ENCODE peak calls at places on chromosome 13, in nine cellular contexts. I is iris pigment epithelial cell, F is substantia nigra, A is SW480, L is amniotic stem cell, E is kidney glomerular epithelial cell, Y is NCI-H2029 treated with DMSO at 0.1 percent for 48 hours, M is hypothalamus, X is fibroblast of the aortic adventitia. S is an unnamed sample.

GRCh38 chr13:67568205-67568604 is 338.1 kb upstream of the PCDH9 start:
- DNase-seq in I (no peak), E (no peak), A (no peak), Y (no peak), F (no peak), X (no peak), L (no peak), M (no peak), S (no peak)

GRCh38 chr13:57629391-57629804 is 2.1 kb upstream of the PCDH17 start:
- DNase-seq in Y (no peak), M (peak; percentile 79), I (no peak), A (no peak), L (no peak), E (no peak), F (no peak), X (peak; percentile 3), S (no peak)

GRCh38 chr13:20270163-20270865 is 38.2 kb upstream of the GJB6 start:
- DNase-seq in A (no peak), X (no peak), L (no peak), Y (no peak), M (no peak), E (peak; percentile 55), I (no peak), F (no peak), S (peak; percentile 29)

GRCh38 chr13:34044041-34044440 is 226.1 kb downstream of the RFC3 start:
- DNase-seq in L (no peak), X (peak; percentile 74), Y (no peak), F (no peak), M (no peak), E (no peak), A (no peak), I (peak; percentile 59), S (peak; percentile 24)

GRCh38 chr13:111519490-111520170 is 199.2 kb downstream of the TEX29 start:
- DNase-seq in M (no peak), I (no peak), E (no peak), X (no peak), L (no peak), A (no peak), F (no peak), Y (no peak), S (no peak)

GRCh38 chr13:71320452-71320851 is 546.6 kb downstream of the DACH1 start:
- DNase-seq in E (no peak), F (no peak), I (peak; percentile 40), M (no peak), Y (no peak), L (no peak), A (peak; percentile 4), X (no peak), S (peak; percentile 26)

GRCh38 chr13:110103026-110103425 is 203.9 kb downstream of the COL4A1 start:
- DNase-seq in X (no peak), Y (no peak), A (peak; percentile 43), M (no peak), L (no peak), F (no peak), E (no peak), I (peak; percentile 57), S (peak; percentile 76)

GRCh38 chr13:92436927-92437326 is 789.7 kb upstream of the GPC6 start:
- DNase-seq in Y (no peak), E (no peak), M (no peak), I (no peak), F (no peak), X (no peak), A (no peak), L (no peak), S (no peak)

GRCh38 chr13:42804244-42804868 is 23.0 kb downstream of the FAM216B start:
- DNase-seq in L (no peak), M (no peak), Y (no peak), A (no peak), I (no peak), F (no peak), E (no peak), X (peak; percentile 11), S (no peak)

GRCh38 chr13:72774019-72774418 is 7.7 kb downstream of the DIS3 start:
- DNase-seq in F (no peak), A (no peak), L (no peak), X (peak; percentile 5), E (no peak), M (no peak), Y (no peak), I (peak; percentile 83), S (peak; percentile 91)

GRCh38 chr13:39676315-39676876 is 20.9 kb downstream of the COG6 start:
- DNase-seq in E (no peak), Y (peak; percentile 4), M (no peak), X (peak; percentile 75), I (peak; percentile 51), A (peak; percentile 61), L (peak; percentile 26), F (no peak), S (peak; percentile 56)

GRCh38 chr13:99228737-99229691 is 28.4 kb downstream of the UBAC2 start:
- DNase-seq in M (no peak), L (peak; percentile 24), E (peak; percentile 42), F (no peak), Y (no peak), A (peak; percentile 53), X (peak; percentile 19), I (peak; percentile 76), S (peak; percentile 29)

GRCh38 chr13:105365831-105366230 is 1169.6 kb downstream of the EFNB2 start:
- DNase-seq in A (no peak), F (no peak), E (no peak), I (no peak), L (no peak), Y (no peak), M (no peak), X (no peak), S (no peak)

GRCh38 chr13:97883356-97883755 is 70.1 kb upstream of the IPO5 start:
- DNase-seq in Y (no peak), A (no peak), F (no peak), I (peak; percentile 62), X (peak; percentile 56), M (no peak), L (no peak), E (no peak), S (no peak)

GRCh38 chr13:49786609-49787008 is 5.9 kb downstream of the KPNA3 start:
- DNase-seq in I (no peak), F (no peak), A (no peak), L (no peak), X (no peak), E (no peak), Y (no peak), M (no peak), S (no peak)

GRCh38 chr13:76885203-76886004 is 801 bp downstream of the KCTD12 start:
- DNase-seq in I (peak; percentile 83), F (no peak), M (peak; percentile 74), X (peak; percentile 76), L (peak; percentile 43), Y (no peak), A (peak; percentile 67), E (peak; percentile 36), S (peak; percentile 70)

GRCh38 chr13:66425741-66426140 is 804.4 kb downstream of the PCDH9 start:
- DNase-seq in I (peak; percentile 87), A (no peak), Y (no peak), E (no peak), X (no peak), F (no peak), M (no peak), L (no peak), S (peak; percentile 89)

GRCh38 chr13:28475916-28476725 is 18.8 kb downstream of the FLT1 start:
- DNase-seq in E (peak; percentile 16), Y (no peak), F (no peak), L (peak; percentile 46), X (peak; percentile 97), A (peak; percentile 45), I (peak; percentile 96), M (no peak), S (peak; percentile 92)

GRCh38 chr13:111252449-111253124 is 67.9 kb upstream of the TEX29 start:
- DNase-seq in I (no peak), X (peak; percentile 4), M (no peak), A (no peak), Y (no peak), F (no peak), E (no peak), L (no peak), S (no peak)

GRCh38 chr13:105213512-105213911 is 1322.0 kb downstream of the EFNB2 start:
- DNase-seq in X (no peak), I (no peak), A (no peak), L (no peak), Y (no peak), F (no peak), E (no peak), M (no peak), S (no peak)

GRCh38 chr13:95185851-95186250 is 115.4 kb downstream of the ABCC4 start:
- DNase-seq in A (no peak), I (no peak), L (no peak), Y (no peak), E (no peak), M (no peak), X (no peak), F (no peak), S (peak; percentile 46)

GRCh38 chr13:111663505-111663904 is 343.1 kb downstream of the TEX29 start:
- DNase-seq in Y (no peak), E (no peak), L (no peak), A (no peak), F (no peak), I (no peak), M (no peak), X (no peak), S (no peak)

GRCh38 chr13:32045963-32046785 is 14.6 kb downstream of the FRY start:
- DNase-seq in L (no peak), Y (peak; percentile 64), M (peak; percentile 26), F (no peak), E (peak; percentile 32), A (peak; percentile 56), I (peak; percentile 76), X (peak; percentile 74), S (peak; percentile 81)

GRCh38 chr13:37412271-37412683 is 186.3 kb downstream of the POSTN start:
- DNase-seq in F (no peak), X (peak; percentile 65), L (no peak), E (no peak), Y (no peak), A (no peak), I (peak; percentile 63), M (no peak), S (peak; percentile 73)

GRCh38 chr13:94343243-94343585 is 136.3 kb downstream of the DCT start:
- DNase-seq in Y (no peak), I (peak; percentile 84), E (no peak), X (peak; percentile 50), A (no peak), M (no peak), F (no peak), L (no peak), S (peak; percentile 77)

S was measured in amniotic epithelial cell.